ENCODE peak calls at places on chromosomes 5 and 9, in five cellular contexts. S, R, E, Y and J are unnamed samples.

GRCh38 chr5:151812757-151813309 is 41.1 kb downstream of the G3BP1 start:
- DNase-seq in R (no peak), Y (no peak), E (peak; percentile 45), S (no peak), J (peak; percentile 22)

GRCh38 chr9:117775576-117775975 is 71.4 kb downstream of the TLR4 start:
- DNase-seq in R (no peak), Y (no peak), S (no peak), E (no peak), J (no peak)

GRCh38 chr9:98329281-98329680 is 73.8 kb upstream of the TBC1D2 start:
- DNase-seq in Y (no peak), S (no peak), R (no peak), E (no peak), J (no peak)

GRCh38 chr5:94793816-94794198 is 175.3 kb downstream of the SLF1 start:
- DNase-seq in S (no peak), E (peak; percentile 19), R (no peak), Y (no peak), J (peak; percentile 18)

GRCh38 chr5:16467363-16468219 is 2.0 kb upstream of the ZNF622 start:
- DNase-seq in R (no peak), Y (no peak), S (no peak), E (peak; percentile 30), J (peak; percentile 72)

GRCh38 chr9:73118898-73119554 is 32.6 kb upstream of the ANXA1 start:
- DNase-seq in S (no peak), R (no peak), E (peak; percentile 73), Y (no peak), J (peak; percentile 69)

GRCh38 chr9:71819115-71819739 is 50.9 kb upstream of the CEMIP2 start:
- DNase-seq in S (peak; percentile 13), E (peak; percentile 50), Y (no peak), R (no peak), J (peak; percentile 26)

GRCh38 chr9:98369471-98369870 is 114.0 kb upstream of the TBC1D2 start:
- DNase-seq in S (no peak), E (no peak), R (no peak), Y (no peak), J (no peak)

GRCh38 chr9:112705773-112706427 is 12.0 kb downstream of the INIP start:
- DNase-seq in E (peak; percentile 54), S (peak; percentile 14), Y (peak; percentile 45), R (no peak), J (peak; percentile 50)

GRCh38 chr9:108282872-108283271 is 572.9 kb downstream of the ACTL7B start:
- DNase-seq in E (peak; percentile 19), Y (no peak), S (no peak), R (no peak), J (no peak)

GRCh38 chr5:147522435-147522834 is 12.6 kb upstream of the DPYSL3 start:
- DNase-seq in R (no peak), Y (no peak), S (peak; percentile 17), E (peak; percentile 10), J (no peak)

GRCh38 chr5:135561266-135561665 is 17.5 kb downstream of the CXCL14 start:
- DNase-seq in E (no peak), R (no peak), Y (no peak), S (no peak), J (no peak)

GRCh38 chr5:4572713-4573112 is 567.4 kb upstream of the ADAMTS16 start:
- DNase-seq in S (no peak), R (no peak), Y (no peak), E (no peak), J (no peak)

GRCh38 chr9:27572918-27573698 is at the start of gene C9orf72:
- DNase-seq in S (peak; percentile 94), Y (no peak), R (no peak), E (no peak), J (peak; percentile 36)

GRCh38 chr5:115494570-115495289 is 49.8 kb downstream of the FEM1C start:
- DNase-seq in S (no peak), R (no peak), E (peak; percentile 37), Y (no peak), J (no peak)

GRCh38 chr5:146018461-146019375 is 82.3 kb downstream of the SH3RF2 start:
- DNase-seq in S (no peak), E (no peak), Y (no peak), R (no peak), J (no peak)

GRCh38 chr9:121503443-121503842 is 3.8 kb upstream of the GGTA1 start:
- DNase-seq in R (no peak), Y (no peak), S (peak; percentile 60), E (no peak), J (no peak)

GRCh38 chr9:115849679-115850412 is 303.7 kb upstream of the PAPPA start:
- DNase-seq in S (no peak), E (no peak), Y (no peak), R (no peak), J (no peak)

GRCh38 chr9:81035171-81035570 is 654.2 kb downstream of the TLE1 start:
- DNase-seq in E (peak; percentile 67), S (peak; percentile 5), R (no peak), Y (no peak), J (no peak)

GRCh38 chr5:179879690-179880010 is 21.0 kb upstream of the MRNIP start:
- DNase-seq in S (peak; percentile 22), R (no peak), E (no peak), Y (no peak), J (no peak)

DNA sequence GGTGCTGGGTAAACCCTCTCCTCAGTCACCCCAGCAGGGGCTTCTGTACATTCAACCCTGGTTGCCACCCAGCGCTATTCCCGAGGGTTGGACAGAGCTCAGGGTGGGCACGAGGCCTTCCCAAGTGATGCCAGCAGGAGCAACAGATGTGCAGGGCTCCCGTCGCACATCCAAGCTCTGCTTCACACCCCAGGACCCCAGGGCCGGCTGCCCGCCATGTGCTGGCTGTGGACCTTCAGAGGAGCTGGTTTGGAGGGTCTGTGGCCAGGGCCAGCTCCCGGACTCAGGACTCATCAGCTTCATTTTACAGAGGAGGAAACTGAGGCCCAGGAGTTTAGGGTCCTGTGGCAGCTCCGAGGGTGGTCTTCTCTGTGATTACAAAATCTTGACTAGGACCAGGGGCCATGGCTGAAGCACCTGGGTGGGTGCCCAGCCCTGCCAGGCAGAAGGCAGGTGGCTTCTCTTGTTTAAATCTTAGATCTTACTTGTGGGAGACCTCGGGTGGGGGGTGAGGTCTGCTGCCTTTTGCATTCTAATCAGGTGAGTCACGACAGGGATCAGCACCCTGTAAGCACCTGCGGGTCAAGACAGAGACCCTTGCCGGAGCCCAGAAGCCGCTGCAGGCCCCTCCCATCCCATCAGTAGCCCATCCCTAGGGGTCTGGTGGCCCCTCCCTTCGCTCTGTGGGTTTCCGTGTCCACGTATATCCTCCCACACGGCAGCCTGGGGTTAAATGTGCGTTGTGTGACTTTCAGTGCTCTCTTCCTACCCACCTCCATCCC is 2.1 kb upstream of the SLC12A7 start:
- DNase-seq in E (no peak), S (no peak), Y (no peak), R (no peak), J (no peak)
- H3K27ac ChIP-seq in E (no peak overlapping the region), S (no peak overlapping the region), Y (no peak overlapping the region), R (no peak overlapping the region), J (no peak overlapping the region)

DNA sequence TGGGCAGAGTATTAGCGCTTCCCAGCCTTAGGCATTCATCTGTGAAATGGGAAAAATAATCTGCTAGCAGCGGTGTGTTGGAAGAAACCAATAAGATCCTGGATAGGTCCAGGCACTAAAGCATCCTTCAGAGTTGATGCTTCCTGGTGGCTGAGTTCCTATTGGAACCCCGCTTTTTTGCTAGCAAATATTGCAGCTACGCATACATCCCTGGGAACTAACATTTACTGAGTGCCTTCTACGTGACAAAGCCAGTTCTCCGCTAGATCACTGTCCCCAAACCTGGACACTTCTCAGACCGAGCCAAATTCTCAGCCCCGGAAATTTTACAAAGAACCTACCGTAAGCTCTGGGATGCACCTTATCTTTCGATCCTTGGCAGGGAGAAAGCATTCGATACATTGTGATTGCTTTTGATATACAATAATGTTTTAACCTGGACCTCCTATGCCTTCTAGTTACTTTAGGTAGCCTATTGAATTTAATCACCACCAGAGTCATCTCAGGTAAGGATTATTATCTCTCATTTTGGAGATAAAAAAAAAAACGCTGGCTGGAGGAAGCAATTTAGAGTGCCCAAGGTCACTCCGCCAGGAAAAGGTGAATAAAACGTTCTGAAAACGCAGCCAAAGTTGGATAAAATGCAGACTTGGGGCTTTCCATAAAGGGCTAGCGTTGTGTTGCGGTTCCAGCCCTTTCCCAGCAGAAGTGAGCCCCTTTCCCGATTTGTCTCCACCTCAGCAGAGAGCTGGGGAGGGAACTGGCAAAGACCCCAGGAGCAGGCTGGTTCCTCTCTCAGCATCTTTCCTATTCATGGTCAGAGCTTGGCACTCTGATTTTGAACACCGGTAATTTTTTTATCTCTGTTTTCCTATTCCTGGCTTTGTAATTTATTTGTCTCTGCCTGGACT is 2.6 kb upstream of the MSX2 start:
- DNase-seq in S (no peak), Y (no peak), E (no peak), R (no peak), J (no peak)
- TF ChIP-seq CTCF in S (no peak), Y (no peak), E (no peak), R (no peak), J (no peak)

DNA sequence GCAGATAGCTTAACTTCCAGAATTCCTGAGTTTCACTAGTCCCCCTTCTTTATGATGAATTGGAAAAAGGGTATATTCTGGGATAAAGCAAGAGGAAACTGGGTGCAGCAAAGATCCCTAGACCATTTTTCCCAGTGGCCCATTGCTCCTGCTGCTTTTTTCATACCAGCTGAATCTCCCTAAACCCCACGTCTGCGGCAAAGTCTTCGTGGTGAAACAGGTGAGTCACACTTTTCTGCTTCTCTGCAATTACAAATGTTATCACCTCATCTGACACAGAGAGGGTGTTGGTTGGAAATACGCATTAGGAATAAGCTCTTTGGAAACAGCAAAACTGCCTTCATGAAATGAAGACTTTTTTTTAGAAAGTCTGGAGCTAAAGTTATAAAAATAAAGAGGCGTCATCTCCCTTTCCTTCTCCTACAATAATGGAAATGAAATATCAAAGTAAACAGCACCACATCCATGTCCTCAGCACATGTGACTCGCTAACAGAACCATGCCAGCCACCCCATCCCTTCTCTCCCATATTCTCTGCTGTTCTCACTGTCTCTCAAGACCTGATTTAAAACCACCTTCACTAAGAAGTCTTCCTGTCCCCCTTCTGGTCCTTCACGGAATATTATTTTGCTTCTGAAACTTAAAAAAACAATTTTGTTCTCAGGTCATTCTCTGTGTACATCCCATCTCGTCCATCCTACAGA is 39.5 kb upstream of the GLRX start:
- DNase-seq in S (no peak), E (peak; percentile 73), R (no peak), Y (no peak), J (peak; percentile 67)
- H3K27ac ChIP-seq in S (peak overlapping the region; percentile 95), E (peak overlapping the region; percentile 92), R (peak overlapping the region; percentile 59), Y (no peak overlapping the region), J (peak overlapping the region; percentile 99)

DNA sequence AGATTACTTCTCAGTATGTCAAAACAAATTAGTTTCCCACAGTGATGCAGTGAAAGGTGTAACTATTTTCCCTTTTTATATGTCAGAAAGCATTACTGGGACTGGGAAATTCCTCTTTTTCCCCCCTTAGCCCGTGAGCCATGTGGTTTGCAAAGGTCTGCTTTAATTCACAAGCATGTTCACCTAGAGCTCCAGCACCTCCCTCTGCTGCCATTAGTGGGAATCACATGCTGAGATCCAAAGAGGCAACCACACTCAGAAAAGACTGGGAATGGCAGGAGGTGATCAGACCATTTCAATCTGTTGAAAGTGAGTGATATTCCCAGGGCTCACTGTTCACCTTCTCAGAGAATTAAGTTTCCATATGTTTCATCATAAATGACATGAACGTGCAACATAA is 703.7 kb upstream of the WWC1 start:
- DNase-seq in Y (peak; percentile 68), S (peak; percentile 48), R (no peak), E (peak; percentile 50), J (peak; percentile 42)
- TF ChIP-seq CTCF in Y (peak; percentile 77), S (peak; percentile 57), R (no peak), E (peak; percentile 61), J (peak; percentile 84)